ENCODE peak calls at places on chromosomes 16 and 17, in four cellular contexts. U is CD4-positive, CD25-positive, alpha-beta regulatory T cell; O is heart right ventricle; D is HCT116. P is an unnamed sample.

GRCh38 chr17:29363716-29364115 is 26.4 kb upstream of the TAOK1 start:
- DNase-seq in O (no peak), D (no peak), U (no peak), P (no peak)

GRCh38 chr16:26644912-26645543 is 421.7 kb upstream of the C16orf82 start:
- DNase-seq in D (no peak), O (no peak), U (peak; percentile 16), P (no peak)

GRCh38 chr17:2778489-2778888 is 17.7 kb upstream of the RAP1GAP2 start:
- DNase-seq in U (no peak), O (no peak), D (no peak), P (no peak)

GRCh38 chr17:33049781-33050414 is 58.3 kb downstream of the SPACA3 start:
- DNase-seq in O (no peak), U (peak; percentile 26), D (peak; percentile 31), P (peak; percentile 57)

GRCh38 chr17:28173071-28173561 is 130.6 kb downstream of the NLK start:
- DNase-seq in D (no peak), U (no peak), O (no peak), P (no peak)

GRCh38 chr17:13212861-13213260 is 195.0 kb upstream of the ELAC2 start:
- DNase-seq in D (no peak), U (no peak), O (no peak), P (no peak)

GRCh38 chr16:57480127-57480753 is 6.1 kb downstream of the DOK4 start:
- DNase-seq in O (peak; percentile 69), D (no peak), U (no peak), P (no peak)

GRCh38 chr16:79047337-79047736 is 553.2 kb downstream of the MAF start:
- DNase-seq in O (no peak), D (no peak), U (peak; percentile 56), P (no peak)

GRCh38 chr17:76847031-76847430 is 21.2 kb upstream of the MGAT5B start:
- DNase-seq in U (no peak), D (no peak), O (no peak), P (no peak)

GRCh38 chr17:13609953-13610352 is 8.2 kb upstream of the HS3ST3A1 start:
- DNase-seq in O (no peak), D (no peak), U (no peak), P (no peak)

GRCh38 chr17:45306623-45307022 is 10.2 kb downstream of the MAP3K14 start:
- DNase-seq in O (no peak), U (no peak), D (no peak), P (no peak)
- H3K4me1 ChIP-seq in O (peaks cover 75% of the 10 kb centered on the region), U (peaks cover 78% of the 10 kb centered on the region), D (peaks cover 44% of the 10 kb centered on the region), P (peaks cover 60% of the 10 kb centered on the region)

GRCh38 chr17:49760296-49760695 is 3.6 kb downstream of the FAM117A start:
- DNase-seq in O (no peak), D (no peak), U (no peak), P (no peak)
- H3K4me1 ChIP-seq in O (peaks cover 23% of the 10 kb centered on the region), D (peaks cover 8% of the 10 kb centered on the region), U (peaks cover 80% of the 10 kb centered on the region), P (peaks cover 13% of the 10 kb centered on the region)

GRCh38 chr17:17845046-17845775 is 8.4 kb upstream of the SREBF1 start:
- DNase-seq in O (no peak), D (no peak), U (no peak), P (no peak)

GRCh38 chr17:17843096-17843495 is 6.3 kb upstream of the SREBF1 start:
- DNase-seq in O (no peak), D (no peak), U (no peak), P (no peak)

GRCh38 chr17:17844079-17844478 is 7.3 kb upstream of the SREBF1 start:
- DNase-seq in U (no peak), D (no peak), O (no peak), P (no peak)

GRCh38 chr17:17846003-17846402 is 9.2 kb upstream of the SREBF1 start:
- DNase-seq in D (no peak), U (no peak), O (no peak), P (no peak)

DNA sequence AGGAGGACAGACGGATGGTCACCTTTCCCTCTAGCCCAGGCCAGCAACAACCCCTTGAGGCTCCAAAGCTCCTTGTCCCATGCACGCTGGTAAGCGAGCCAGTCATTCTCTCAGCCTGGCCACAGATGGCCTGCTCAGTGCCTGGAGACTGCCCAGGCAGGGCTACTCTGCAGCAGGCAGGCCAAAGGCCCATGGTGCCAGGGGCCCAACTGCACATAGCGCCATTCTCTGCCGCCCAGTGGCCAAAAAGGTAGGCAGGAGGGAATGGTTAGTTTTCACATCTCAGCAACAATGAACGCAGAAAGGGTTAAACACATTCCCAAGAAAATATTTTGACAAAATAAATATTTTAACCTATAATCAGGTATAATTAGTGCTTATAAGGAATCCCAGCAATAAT is 7.7 kb upstream of the SREBF1 start:
- DNase-seq in U (no peak), D (no peak), O (no peak), P (no peak)
- H3K4me1 ChIP-seq in U (peaks cover 32% of the 10 kb centered on the region), D (peaks cover 45% of the 10 kb centered on the region), O (peaks cover 36% of the 10 kb centered on the region), P (peaks cover 19% of the 10 kb centered on the region)

DNA sequence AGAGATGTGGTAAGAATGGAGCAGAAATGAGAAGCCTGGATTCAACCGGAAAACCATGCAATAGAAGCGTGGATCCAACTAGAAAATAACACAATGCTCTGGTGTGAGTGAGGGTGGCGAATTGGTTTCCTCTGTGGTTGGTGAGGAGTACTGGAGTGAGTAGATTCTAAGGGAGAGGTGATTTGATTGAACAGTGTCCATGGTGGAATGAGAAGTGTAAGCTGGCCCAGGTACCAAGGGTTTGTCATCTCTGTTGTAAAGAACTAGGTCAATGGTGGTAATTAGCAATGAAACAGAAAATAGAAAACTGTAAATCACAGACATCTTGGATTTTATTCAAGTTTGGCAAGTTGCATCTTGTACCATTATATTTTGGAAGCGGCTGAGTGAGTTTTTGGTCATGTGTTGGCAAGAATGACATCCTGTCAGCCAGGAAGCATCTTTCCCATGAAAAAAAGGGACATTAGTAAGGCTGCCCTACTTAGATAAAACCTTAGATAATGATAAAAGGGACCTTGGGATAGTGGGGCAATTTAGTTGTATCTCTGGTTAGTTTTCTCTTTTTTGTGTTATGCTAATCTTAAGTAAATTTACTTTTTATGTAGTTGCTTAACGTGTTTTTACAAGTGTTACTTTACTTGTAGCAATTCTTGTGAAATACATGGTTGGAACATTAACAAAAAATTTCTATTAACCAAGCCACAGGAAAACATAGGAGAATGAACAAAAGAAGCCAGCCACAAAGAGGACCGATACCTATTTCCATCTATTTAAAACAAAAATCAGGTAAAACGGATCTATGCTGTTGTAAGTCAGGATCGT is 20.9 kb downstream of the HSD17B2 start:
- DNase-seq in O (no peak), U (no peak), D (no peak), P (no peak)
- H3K4me1 ChIP-seq in O (no peaks in the 10 kb centered on the region), U (no peaks in the 10 kb centered on the region), D (no peaks in the 10 kb centered on the region), P (no peaks in the 10 kb centered on the region)

GRCh38 chr16:81837312-81837748 is 58.2 kb downstream of the PLCG2 start:
- DNase-seq in D (no peak), U (no peak), O (no peak), P (no peak)

GRCh38 chr16:81842564-81843242 is 63.6 kb downstream of the PLCG2 start:
- DNase-seq in D (no peak), O (no peak), U (no peak), P (no peak)

GRCh38 chr16:81841709-81842108 is 62.6 kb downstream of the PLCG2 start:
- DNase-seq in U (no peak), D (no peak), O (no peak), P (no peak)

GRCh38 chr16:81836279-81837054 is 57.4 kb downstream of the PLCG2 start:
- DNase-seq in U (no peak), D (peak; percentile 59), O (no peak), P (no peak)

DNA sequence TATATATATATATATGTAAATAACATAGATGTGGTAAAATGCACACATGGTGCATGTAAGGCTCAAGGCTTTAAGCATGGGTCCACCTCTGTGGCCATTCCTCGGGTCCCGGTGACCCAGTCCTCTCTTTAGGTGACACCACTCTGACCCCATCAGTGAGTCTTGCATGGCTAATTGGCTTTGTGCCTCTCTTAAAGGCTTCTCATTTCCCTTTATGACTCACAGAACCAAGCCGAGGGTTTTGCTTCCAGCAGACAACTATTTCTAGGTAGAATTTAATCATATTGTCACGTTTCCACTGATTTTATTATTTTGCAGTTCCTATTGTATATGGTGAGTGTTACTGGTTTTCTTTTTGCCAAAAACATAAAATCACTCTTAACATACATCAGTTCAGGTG is 59.7 kb downstream of the PLCG2 start:
- DNase-seq in O (no peak), D (peak; percentile 42), U (no peak), P (no peak)
- H3K4me1 ChIP-seq in O (no peaks in the 10 kb centered on the region), D (peaks cover 11% of the 10 kb centered on the region), U (no peaks in the 10 kb centered on the region), P (no peaks in the 10 kb centered on the region)

DNA sequence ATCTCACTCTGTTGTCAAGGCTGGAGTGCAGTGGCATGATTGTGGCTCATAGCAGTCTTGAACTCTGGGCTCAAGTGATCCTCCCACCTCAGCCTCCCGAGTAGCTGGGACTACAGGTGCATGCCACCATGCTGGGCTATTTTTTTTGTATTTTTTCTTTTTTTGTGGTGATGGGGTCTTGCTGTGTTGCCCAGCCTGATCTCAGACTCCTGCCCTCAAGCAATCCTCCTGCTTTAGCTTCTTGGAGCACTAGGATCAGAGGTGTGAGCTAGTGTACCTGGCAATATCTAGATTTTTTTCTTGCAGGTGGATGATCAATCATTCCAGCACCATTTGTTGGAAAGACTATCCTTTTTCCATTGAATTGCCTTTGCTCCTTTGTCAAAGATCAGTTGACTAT is 52.8 kb upstream of the IL34 start:
- DNase-seq in D (no peak), O (no peak), U (no peak), P (no peak)
- H3K4me1 ChIP-seq in D (no peaks in the 10 kb centered on the region), O (peaks cover 36% of the 10 kb centered on the region), U (no peaks in the 10 kb centered on the region), P (peaks cover 13% of the 10 kb centered on the region)

GRCh38 chr17:37107406-37108083 is 158.8 kb downstream of the AATF start:
- DNase-seq in O (peak; percentile 68), U (no peak), D (no peak), P (no peak)
- H3K4me1 ChIP-seq in O (no peaks in the 10 kb centered on the region), U (no peaks in the 10 kb centered on the region), D (no peaks in the 10 kb centered on the region), P (no peaks in the 10 kb centered on the region)

GRCh38 chr17:59751955-59752413 is 44.5 kb downstream of the VMP1 start:
- DNase-seq in O (no peak), D (no peak), U (peak; percentile 68), P (no peak)
- H3K4me1 ChIP-seq in O (no peaks in the 10 kb centered on the region), D (peaks cover 75% of the 10 kb centered on the region), U (peaks cover 35% of the 10 kb centered on the region), P (peaks cover 28% of the 10 kb centered on the region)

DNA sequence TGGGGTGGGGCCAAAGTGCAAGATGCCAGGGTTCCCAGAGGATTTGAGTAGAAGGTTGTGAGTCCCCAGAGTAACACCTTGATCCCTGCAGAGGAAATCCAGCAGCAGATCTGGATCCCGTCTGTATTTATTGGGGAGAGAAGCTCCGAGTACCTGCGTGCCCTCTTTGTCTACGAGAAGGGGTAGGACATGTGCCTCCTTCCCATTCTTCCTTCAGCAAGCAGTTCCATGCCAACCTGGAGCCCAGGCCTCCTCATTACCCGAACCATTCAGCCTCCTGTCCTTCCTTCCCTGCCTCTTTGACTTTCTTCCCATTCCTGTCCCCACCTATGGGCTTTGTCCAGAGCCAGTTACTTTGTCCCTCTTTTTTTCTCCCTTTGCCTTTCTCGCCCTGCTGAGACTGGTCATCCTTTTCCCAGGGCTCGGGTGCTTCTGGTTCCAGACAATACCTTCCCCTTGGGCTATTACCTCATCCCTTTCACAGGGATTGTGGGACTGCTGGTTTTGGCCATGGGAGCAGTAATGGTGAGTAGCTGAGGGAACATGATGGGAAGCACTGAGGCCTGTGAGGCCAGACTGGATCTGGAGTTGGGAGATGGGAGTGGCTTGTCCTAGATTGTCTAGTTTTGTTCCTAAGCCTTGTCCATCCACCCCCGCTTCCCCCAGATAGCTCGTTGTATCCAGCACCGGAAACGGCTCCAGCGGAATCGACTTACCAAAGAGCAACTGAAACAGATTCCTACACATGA is 2.9 kb downstream of the RNF167 start:
- DNase-seq in D (no peak), O (no peak), U (no peak), P (no peak)
- H3K4me1 ChIP-seq in D (peaks cover 28% of the 10 kb centered on the region), O (peaks cover 46% of the 10 kb centered on the region), U (peaks cover 85% of the 10 kb centered on the region), P (peaks cover 43% of the 10 kb centered on the region)